ENCODE peak calls at places on chromosomes 7 and 10, in eight cellular contexts. One of them, this sample, is unnamed. For H3K27me3 and H3K4me1, the result is how much of the 10 kb centered on the place peaks cover.

GRCh38 chr10:105834261-105835059 is 1193.4 kb downstream of the SORCS3 start:
- DNase-seq in pancreas: no peak
- DNase-seq in breast epithelium: no peak
- DNase-seq in Panc1: no peak
- DNase-seq in MM.1S: no peak
- DNase-seq in cardiac muscle cell: no peak
- DNase-seq in stomach: no peak
- DNase-seq in CD8-positive, alpha-beta T cell: no peak
- DNase-seq in this sample: no peak

GRCh38 chr7:112422842-112423496 is 27.3 kb upstream of the IFRD1 start:
- DNase-seq in stomach: peak
- DNase-seq in CD8-positive, alpha-beta T cell: no peak
- DNase-seq in cardiac muscle cell: peak
- DNase-seq in breast epithelium: peak
- DNase-seq in pancreas: peak
- DNase-seq in Panc1: no peak
- DNase-seq in MM.1S: no peak
- DNase-seq in this sample: peak

GRCh38 chr10:102009801-102010425 is 46.1 kb downstream of the ARMH3 start:
- DNase-seq in MM.1S: peak
- DNase-seq in cardiac muscle cell: peak
- DNase-seq in CD8-positive, alpha-beta T cell: peak
- DNase-seq in Panc1: peak
- DNase-seq in stomach: peak
- DNase-seq in breast epithelium: no peak
- DNase-seq in pancreas: no peak
- DNase-seq in this sample: no peak

GRCh38 chr10:46052791-46053375 is 6.8 kb upstream of the MSMB start:
- DNase-seq in cardiac muscle cell: no peak
- DNase-seq in Panc1: no peak
- DNase-seq in MM.1S: no peak
- DNase-seq in CD8-positive, alpha-beta T cell: no peak
- DNase-seq in pancreas: no peak
- DNase-seq in stomach: no peak
- DNase-seq in breast epithelium: no peak
- DNase-seq in this sample: no peak

GRCh38 chr7:8040768-8041369 is 72.3 kb downstream of the GLCCI1 start:
- DNase-seq in CD8-positive, alpha-beta T cell: no peak
- DNase-seq in Panc1: no peak
- DNase-seq in stomach: no peak
- DNase-seq in cardiac muscle cell: no peak
- DNase-seq in breast epithelium: no peak
- DNase-seq in MM.1S: no peak
- DNase-seq in pancreas: no peak
- DNase-seq in this sample: no peak

GRCh38 chr10:25047902-25048301 is 31.5 kb downstream of the THNSL1 start:
- DNase-seq in stomach: no peak
- DNase-seq in cardiac muscle cell: peak
- DNase-seq in CD8-positive, alpha-beta T cell: no peak
- DNase-seq in Panc1: no peak
- DNase-seq in pancreas: no peak
- DNase-seq in breast epithelium: no peak
- DNase-seq in MM.1S: no peak
- DNase-seq in this sample: no peak

GRCh38 chr7:134741901-134742635 is 37.4 kb upstream of the CALD1 start:
- DNase-seq in Panc1: no peak
- DNase-seq in breast epithelium: no peak
- DNase-seq in stomach: no peak
- DNase-seq in CD8-positive, alpha-beta T cell: no peak
- DNase-seq in cardiac muscle cell: peak
- DNase-seq in pancreas: no peak
- DNase-seq in MM.1S: no peak
- DNase-seq in this sample: peak

GRCh38 chr7:50834136-50834535 is 51.4 kb upstream of the GRB10 start:
- DNase-seq in cardiac muscle cell: no peak
- DNase-seq in Panc1: no peak
- DNase-seq in pancreas: no peak
- DNase-seq in stomach: no peak
- DNase-seq in breast epithelium: no peak
- DNase-seq in MM.1S: no peak
- DNase-seq in CD8-positive, alpha-beta T cell: no peak
- DNase-seq in this sample: no peak

GRCh38 chr10:104293021-104293420 is 24.0 kb downstream of the GSTO2 start:
- DNase-seq in pancreas: no peak
- DNase-seq in CD8-positive, alpha-beta T cell: no peak
- DNase-seq in breast epithelium: no peak
- DNase-seq in cardiac muscle cell: peak
- DNase-seq in Panc1: no peak
- DNase-seq in MM.1S: no peak
- DNase-seq in stomach: no peak
- DNase-seq in this sample: no peak

GRCh38 chr7:22386865-22387264 is 29.9 kb upstream of the RAPGEF5 start:
- DNase-seq in CD8-positive, alpha-beta T cell: no peak
- DNase-seq in cardiac muscle cell: no peak
- DNase-seq in breast epithelium: no peak
- DNase-seq in MM.1S: no peak
- DNase-seq in stomach: no peak
- DNase-seq in Panc1: no peak
- DNase-seq in pancreas: no peak
- DNase-seq in this sample: no peak

GRCh38 chr7:75776295-75776971 is 4.4 kb upstream of the CCL26 start:
- DNase-seq in Panc1: peak
- DNase-seq in breast epithelium: no peak
- DNase-seq in pancreas: no peak
- DNase-seq in stomach: no peak
- DNase-seq in CD8-positive, alpha-beta T cell: peak
- DNase-seq in MM.1S: peak
- DNase-seq in cardiac muscle cell: peak
- DNase-seq in this sample: no peak

GRCh38 chr7:151662291-151662690 is 142.6 kb upstream of the RHEB start:
- DNase-seq in CD8-positive, alpha-beta T cell: no peak
- DNase-seq in cardiac muscle cell: no peak
- DNase-seq in Panc1: no peak
- DNase-seq in stomach: no peak
- DNase-seq in MM.1S: no peak
- DNase-seq in breast epithelium: no peak
- DNase-seq in pancreas: no peak
- DNase-seq in this sample: no peak

GRCh38 chr7:155458317-155459132 is 596 bp downstream of the EN2 start:
- DNase-seq in CD8-positive, alpha-beta T cell: no peak
- DNase-seq in stomach: no peak
- DNase-seq in pancreas: no peak
- DNase-seq in breast epithelium: no peak
- DNase-seq in MM.1S: no peak
- DNase-seq in Panc1: no peak
- DNase-seq in cardiac muscle cell: no peak
- DNase-seq in this sample: no peak

GRCh38 chr10:244227-244626 is 109.0 kb downstream of the ZMYND11 start:
- DNase-seq in pancreas: no peak
- DNase-seq in breast epithelium: no peak
- DNase-seq in stomach: no peak
- DNase-seq in Panc1: no peak
- DNase-seq in cardiac muscle cell: no peak
- DNase-seq in CD8-positive, alpha-beta T cell: no peak
- DNase-seq in MM.1S: no peak
- DNase-seq in this sample: no peak

GRCh38 chr10:29881336-29881751 is 178.0 kb downstream of the JCAD start:
- DNase-seq in breast epithelium: no peak
- DNase-seq in pancreas: no peak
- DNase-seq in MM.1S: no peak
- DNase-seq in cardiac muscle cell: peak
- DNase-seq in Panc1: no peak
- DNase-seq in CD8-positive, alpha-beta T cell: no peak
- DNase-seq in stomach: no peak
- DNase-seq in this sample: no peak

GRCh38 chr10:18594574-18595156 is 56.7 kb downstream of the NSUN6 start:
- DNase-seq in MM.1S: no peak
- DNase-seq in stomach: no peak
- DNase-seq in cardiac muscle cell: no peak
- DNase-seq in CD8-positive, alpha-beta T cell: no peak
- DNase-seq in breast epithelium: no peak
- DNase-seq in pancreas: no peak
- DNase-seq in Panc1: no peak
- DNase-seq in this sample: no peak

GRCh38 chr7:99255463-99255862 is 17.2 kb upstream of the MYH16 start:
- DNase-seq in Panc1: no peak
- DNase-seq in MM.1S: no peak
- DNase-seq in cardiac muscle cell: no peak
- DNase-seq in pancreas: no peak
- DNase-seq in stomach: no peak
- DNase-seq in breast epithelium: no peak
- DNase-seq in CD8-positive, alpha-beta T cell: no peak
- DNase-seq in this sample: no peak

GRCh38 chr10:97096327-97097153 is 89.2 kb downstream of the SLIT1 start:
- DNase-seq in pancreas: no peak
- DNase-seq in Panc1: no peak
- DNase-seq in cardiac muscle cell: no peak
- DNase-seq in breast epithelium: no peak
- DNase-seq in stomach: no peak
- DNase-seq in MM.1S: no peak
- DNase-seq in CD8-positive, alpha-beta T cell: peak
- DNase-seq in this sample: peak

GRCh38 chr7:128408709-128409434 is 910 bp downstream of the IMPDH1 start:
- DNase-seq in stomach: no peak
- DNase-seq in pancreas: no peak
- DNase-seq in CD8-positive, alpha-beta T cell: no peak
- DNase-seq in breast epithelium: no peak
- DNase-seq in Panc1: no peak
- DNase-seq in MM.1S: no peak
- DNase-seq in cardiac muscle cell: peak
- DNase-seq in this sample: no peak

GRCh38 chr10:132541601-132542011 is 4.0 kb downstream of the INPP5A start:
- DNase-seq in stomach: no peak
- DNase-seq in cardiac muscle cell: no peak
- DNase-seq in pancreas: no peak
- DNase-seq in Panc1: no peak
- DNase-seq in breast epithelium: no peak
- DNase-seq in MM.1S: no peak
- DNase-seq in CD8-positive, alpha-beta T cell: no peak
- DNase-seq in this sample: no peak

GRCh38 chr10:122632031-122632430 is 67.6 kb downstream of the C10orf120 start:
- DNase-seq in Panc1: no peak
- DNase-seq in stomach: no peak
- DNase-seq in CD8-positive, alpha-beta T cell: no peak
- DNase-seq in cardiac muscle cell: no peak
- DNase-seq in pancreas: no peak
- DNase-seq in breast epithelium: peak
- DNase-seq in MM.1S: no peak
- DNase-seq in this sample: no peak

GRCh38 chr10:83917519-83918506 is 221.5 kb upstream of the GHITM start:
- DNase-seq in breast epithelium: no peak
- DNase-seq in CD8-positive, alpha-beta T cell: no peak
- DNase-seq in pancreas: no peak
- DNase-seq in MM.1S: peak
- DNase-seq in cardiac muscle cell: peak
- DNase-seq in Panc1: no peak
- DNase-seq in stomach: no peak
- DNase-seq in this sample: no peak

GRCh38 chr7:29091722-29092121 is 54.6 kb downstream of the CPVL start:
- DNase-seq in pancreas: no peak
- DNase-seq in Panc1: no peak
- DNase-seq in cardiac muscle cell: peak
- DNase-seq in breast epithelium: no peak
- DNase-seq in CD8-positive, alpha-beta T cell: no peak
- DNase-seq in MM.1S: peak
- DNase-seq in stomach: no peak
- DNase-seq in this sample: no peak
- TF ChIP-seq CTCF in pancreas: no peak
- TF ChIP-seq CTCF in Panc1: no peak
- TF ChIP-seq CTCF in cardiac muscle cell: no peak
- TF ChIP-seq CTCF in breast epithelium: no peak
- TF ChIP-seq CTCF in CD8-positive, alpha-beta T cell: no peak
- TF ChIP-seq CTCF in MM.1S: no peak
- TF ChIP-seq CTCF in stomach: no peak
- TF ChIP-seq CTCF in this sample: peak

DNA sequence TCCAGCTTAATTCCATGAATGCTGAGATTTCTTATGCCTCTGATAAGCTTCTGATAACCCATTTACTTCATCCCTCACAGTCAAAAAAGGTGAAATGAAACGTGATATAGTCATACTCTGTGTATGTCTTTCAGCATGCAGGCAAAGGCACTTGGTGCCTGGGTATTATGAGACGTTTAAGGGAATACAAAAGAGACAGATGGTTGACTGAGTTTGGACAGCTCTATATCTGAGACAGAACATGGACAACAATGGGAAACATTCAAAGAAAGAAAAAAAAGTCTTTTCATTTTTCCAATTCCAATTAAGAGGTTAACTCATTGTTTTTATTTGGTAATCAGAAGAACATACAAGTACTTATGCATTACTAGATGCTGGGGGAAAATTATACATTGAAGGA is 96.2 kb downstream of the PPP1R17 start:
- DNase-seq in MM.1S: no peak
- DNase-seq in breast epithelium: no peak
- DNase-seq in pancreas: no peak
- DNase-seq in cardiac muscle cell: no peak
- DNase-seq in CD8-positive, alpha-beta T cell: no peak
- DNase-seq in stomach: no peak
- DNase-seq in Panc1: no peak
- DNase-seq in this sample: no peak
- H3K27me3 ChIP-seq in MM.1S: under half
- H3K27me3 ChIP-seq in breast epithelium: under half
- H3K27me3 ChIP-seq in pancreas: under half
- H3K27me3 ChIP-seq in cardiac muscle cell: under half
- H3K27me3 ChIP-seq in CD8-positive, alpha-beta T cell: under half
- H3K27me3 ChIP-seq in stomach: under half
- H3K27me3 ChIP-seq in Panc1: under half
- H3K27me3 ChIP-seq in this sample: under half

GRCh38 chr7:33108591-33108930 is 643 bp downstream of the RP9 start:
- DNase-seq in pancreas: no peak
- DNase-seq in stomach: no peak
- DNase-seq in cardiac muscle cell: no peak
- DNase-seq in CD8-positive, alpha-beta T cell: no peak
- DNase-seq in MM.1S: peak
- DNase-seq in Panc1: no peak
- DNase-seq in breast epithelium: no peak
- DNase-seq in this sample: no peak
- H3K4me1 ChIP-seq in pancreas: under half
- H3K4me1 ChIP-seq in stomach: under half
- H3K4me1 ChIP-seq in cardiac muscle cell: under half
- H3K4me1 ChIP-seq in CD8-positive, alpha-beta T cell: under half
- H3K4me1 ChIP-seq in MM.1S: under half
- H3K4me1 ChIP-seq in Panc1: under half
- H3K4me1 ChIP-seq in breast epithelium: under half
- H3K4me1 ChIP-seq in this sample: under half

DNA sequence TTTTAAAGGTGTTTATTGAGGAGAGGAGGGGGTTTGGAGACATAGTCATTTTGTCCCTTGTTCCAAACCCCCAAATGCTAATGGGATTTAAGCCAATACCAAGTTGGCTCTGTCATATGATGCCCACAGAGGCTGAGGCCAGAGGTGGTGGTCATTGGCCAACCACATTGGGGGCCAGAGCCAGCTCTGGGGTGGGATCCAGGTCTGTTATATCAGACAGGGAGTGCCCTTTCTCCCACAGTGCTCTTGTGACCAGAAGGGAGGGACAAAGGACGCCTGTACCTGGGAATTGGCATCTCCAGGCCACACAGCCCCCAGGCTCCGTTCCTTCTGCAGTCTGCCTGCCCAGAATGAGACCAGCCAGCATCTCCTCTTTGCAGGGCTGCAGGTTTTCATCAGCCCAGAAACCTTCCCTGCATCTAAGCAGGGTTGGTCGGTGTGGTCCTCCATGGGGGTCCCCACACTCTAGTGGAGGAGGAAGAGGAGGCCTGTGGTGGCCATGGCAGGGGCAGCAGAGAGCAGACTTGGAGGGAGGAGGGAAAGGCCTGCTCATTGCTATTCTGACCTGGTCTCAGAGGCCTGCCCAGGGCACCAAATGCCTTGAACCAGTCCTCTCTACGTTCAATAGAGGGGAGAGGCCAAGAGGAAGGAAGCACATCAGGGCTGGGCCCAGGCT is 17.9 kb downstream of the ADCYAP1R1 start:
- DNase-seq in breast epithelium: no peak
- DNase-seq in Panc1: no peak
- DNase-seq in CD8-positive, alpha-beta T cell: no peak
- DNase-seq in stomach: no peak
- DNase-seq in cardiac muscle cell: no peak
- DNase-seq in MM.1S: no peak
- DNase-seq in pancreas: no peak
- DNase-seq in this sample: peak
- TF ChIP-seq CTCF in breast epithelium: no peak
- TF ChIP-seq CTCF in Panc1: no peak
- TF ChIP-seq CTCF in CD8-positive, alpha-beta T cell: no peak
- TF ChIP-seq CTCF in stomach: no peak
- TF ChIP-seq CTCF in cardiac muscle cell: no peak
- TF ChIP-seq CTCF in MM.1S: no peak
- TF ChIP-seq CTCF in pancreas: no peak
- TF ChIP-seq CTCF in this sample: no peak

This sample was measured in psoas muscle.